ENCODE peak calls at places on chromosomes 4 and X, in ten cellular contexts. N is left kidney; U is CD8-positive, alpha-beta T cell; L is NCI-H1092 treated with DMSO at 0.1 percent for 48 hours; X is endothelial cell; E is CD4-positive, alpha-beta T cell; C is activated naive CD4-positive, alpha-beta T cell; M is C1 segment of cervical spinal cord; I is AG10803; R is T-helper 22 cell. V is an unnamed sample.

GRCh38 chr4:105878668-105879067 is 16.6 kb upstream of the NPNT start:
- DNase-seq in N (no peak), U (no peak), L (no peak), X (no peak), E (no peak), C (no peak), M (no peak), I (no peak), R (no peak), V (no peak)

GRCh38 chr4:526971-527460 is 28.0 kb downstream of the PIGG start:
- DNase-seq in N (no peak), U (no peak), L (no peak), X (no peak), E (no peak), C (no peak), M (no peak), I (no peak), R (no peak), V (no peak)

GRCh38 chr4:16745009-16745408 is 153.4 kb downstream of the LDB2 start:
- DNase-seq in N (no peak), U (no peak), L (no peak), X (no peak), E (no peak), C (no peak), M (no peak), I (peak), R (no peak), V (no peak)

GRCh38 chrX:295136-295535 is 14.0 kb downstream of the PLCXD1 start:
- DNase-seq in N (no peak), U (no peak), L (no peak), X (no peak), E (no peak), C (no peak), M (no peak), I (no peak), R (no peak), V (no peak)

GRCh38 chrX:23403849-23404248 is 69.2 kb downstream of the PTCHD1 start:
- DNase-seq in N (no peak), U (no peak), L (peak), X (no peak), E (no peak), C (no peak), M (no peak), I (no peak), R (no peak), V (no peak)

GRCh38 chr4:24405926-24406325 is 178.4 kb downstream of the DHX15 start:
- DNase-seq in N (no peak), U (no peak), L (no peak), X (no peak), E (no peak), C (no peak), M (no peak), I (no peak), R (no peak), V (no peak)

GRCh38 chrX:46244451-46244850 is 300.8 kb downstream of the ZNF674 start:
- DNase-seq in N (no peak), U (no peak), L (no peak), X (no peak), E (no peak), C (no peak), M (no peak), I (no peak), R (no peak), V (no peak)

GRCh38 chr4:138689182-138689546 is 326.4 kb upstream of the NOCT start:
- DNase-seq in N (no peak), U (no peak), L (no peak), X (no peak), E (no peak), C (no peak), M (no peak), I (no peak), R (no peak), V (no peak)

GRCh38 chr4:67632492-67632891 is 68.5 kb downstream of the UBA6 start:
- DNase-seq in N (no peak), U (no peak), L (no peak), X (no peak), E (no peak), C (no peak), M (no peak), I (no peak), R (no peak), V (no peak)

GRCh38 chr4:77217526-77217925 is 60.5 kb downstream of the CCNG2 start:
- DNase-seq in N (no peak), U (no peak), L (no peak), X (no peak), E (no peak), C (no peak), M (no peak), I (no peak), R (no peak), V (no peak)

GRCh38 chr4:3030551-3031356 is 43.6 kb downstream of the HTT-AS start:
- DNase-seq in N (peak), U (no peak), L (no peak), X (no peak), E (no peak), C (no peak), M (no peak), I (no peak), R (no peak), V (no peak)

GRCh38 chrX:20989361-20989760 is 384.9 kb upstream of the CNKSR2 start:
- DNase-seq in N (no peak), U (no peak), L (no peak), X (no peak), E (no peak), C (no peak), M (no peak), I (no peak), R (no peak), V (no peak)

GRCh38 chr4:36173923-36174322 is 70.4 kb downstream of the ARAP2 start:
- DNase-seq in N (no peak), U (no peak), L (no peak), X (no peak), E (no peak), C (no peak), M (no peak), I (no peak), R (no peak), V (no peak)